ENCODE peak calls at places on chromosomes 4 and X, in eight cellular contexts. G is stimulated activated CD8-positive, alpha-beta memory T cell treated with anti-CD3 and anti-CD28 coated beads, Interleukin-7, amount 100 ng/mL, for 1 hour; T is GM19239; B is NCI-H2029 treated with DMSO at 0.1 percent for 48 hours; Y is activated T-cell treated with anti-CD3 and anti-CD28 coated beads, Interleukin-2, amount 50 U/mL, for 72 hours; P is uterus; Z is fibroblast of lung; X is kidney. F is an unnamed sample.

GRCh38 chr4:37685726-37686372 is 327 bp downstream of the RELL1 start:
- DNase-seq in P (no peak), B (no peak), Y (peak; percentile 61), G (peak; percentile 16), T (no peak), Z (peak; percentile 41), X (no peak), F (peak; percentile 45)

GRCh38 chr4:164154416-164154815 is 599.5 kb upstream of the SMIM31 start:
- DNase-seq in G (no peak), B (no peak), Y (no peak), X (no peak), T (no peak), Z (no peak), P (no peak), F (no peak)

GRCh38 chr4:2411786-2412510 is 6.5 kb downstream of the ZFYVE28 start:
- DNase-seq in X (peak; percentile 63), Y (peak; percentile 44), Z (no peak), T (no peak), B (no peak), P (no peak), G (no peak), F (peak; percentile 47)

GRCh38 chr4:75497133-75497532 is 17.1 kb downstream of the RCHY1 start:
- DNase-seq in B (no peak), G (no peak), X (no peak), Y (no peak), T (no peak), P (no peak), Z (peak; percentile 38), F (no peak)

GRCh38 chr4:161767116-161767515 is 396.7 kb downstream of the FSTL5 start:
- DNase-seq in T (no peak), P (no peak), Z (peak; percentile 38), Y (no peak), X (no peak), G (no peak), B (no peak), F (no peak)

GRCh38 chrX:48589482-48590162 is 7.7 kb upstream of the WDR13 start:
- DNase-seq in X (peak; percentile 48), Y (no peak), G (no peak), T (no peak), P (no peak), Z (peak; percentile 26), B (peak; percentile 27), F (no peak)

GRCh38 chr4:76447326-76447954 is 12.4 kb downstream of the SHROOM3 start:
- DNase-seq in Y (no peak), P (no peak), T (no peak), G (no peak), B (no peak), X (no peak), Z (peak; percentile 13), F (no peak)

GRCh38 chr4:175916636-175917351 is 104.7 kb upstream of the GPM6A start:
- DNase-seq in G (no peak), B (no peak), P (no peak), X (no peak), Y (no peak), T (no peak), Z (no peak), F (no peak)

GRCh38 chr4:99651370-99651769 is 6.3 kb downstream of the C4orf54 start:
- DNase-seq in Y (no peak), T (no peak), P (no peak), X (peak; percentile 55), G (no peak), Z (no peak), B (no peak), F (no peak)

GRCh38 chr4:6245246-6246169 is 24.1 kb upstream of the WFS1 start:
- DNase-seq in G (no peak), X (peak; percentile 79), Z (no peak), P (no peak), T (no peak), Y (no peak), B (no peak), F (no peak)

GRCh38 chrX:626745-627509 is 3.7 kb upstream of the SHOX start:
- DNase-seq in P (no peak), T (no peak), B (no peak), X (no peak), Y (no peak), Z (no peak), G (no peak), F (no peak)

GRCh38 chrX:39518451-39519212 is 579.1 kb downstream of the BCOR start:
- DNase-seq in P (no peak), Y (no peak), X (no peak), B (no peak), Z (no peak), T (no peak), G (no peak), F (no peak)

GRCh38 chr4:166435449-166435848 is 562.4 kb downstream of the TLL1 start:
- DNase-seq in T (no peak), Z (peak; percentile 6), X (no peak), P (no peak), G (no peak), B (no peak), Y (no peak), F (no peak)

GRCh38 chr4:27278615-27279014 is 418.0 kb downstream of the STIM2 start:
- DNase-seq in X (no peak), B (peak; percentile 34), G (no peak), Z (peak; percentile 6), T (no peak), Y (no peak), P (no peak), F (no peak)

GRCh38 chr4:127069675-127070074 is 563.1 kb upstream of the INTU start:
- DNase-seq in Z (no peak), T (no peak), G (no peak), P (no peak), X (no peak), B (no peak), Y (no peak), F (no peak)

GRCh38 chr4:87819281-87819919 is 13.4 kb upstream of the MEPE start:
- DNase-seq in B (no peak), X (no peak), G (no peak), P (no peak), Z (peak; percentile 67), Y (no peak), T (no peak), F (no peak)

GRCh38 chrX:45628041-45628440 is 427.4 kb upstream of the DIPK2B start:
- DNase-seq in G (no peak), Y (no peak), B (no peak), T (no peak), P (no peak), X (no peak), Z (peak; percentile 18), F (no peak)

GRCh38 chr4:23163649-23164436 is 471.1 kb downstream of the GBA3 start:
- DNase-seq in B (no peak), Z (peak; percentile 59), P (no peak), Y (no peak), G (no peak), T (no peak), X (no peak), F (no peak)

GRCh38 chr4:114613579-114613978 is 15.0 kb downstream of the UGT8 start:
- DNase-seq in T (no peak), G (no peak), P (no peak), B (no peak), Y (no peak), Z (no peak), X (no peak), F (no peak)

GRCh38 chr4:155025762-155026457 is 182.5 kb upstream of the NPY2R start:
- DNase-seq in G (no peak), Z (peak; percentile 40), X (no peak), P (no peak), B (no peak), Y (no peak), T (no peak), F (peak; percentile 5)